ENCODE peak calls at places on chromosome 21, in four cellular contexts. A is endothelial cell, F is pancreas, R is transverse colon. D is an unnamed sample.

GRCh38 chr21:29078884-29079765 is 5.7 kb upstream of the CCT8 start:
- DNase-seq in A (no peak), F (no peak), R (no peak), D (no peak)

GRCh38 chr21:14858309-14858708 is 206.5 kb downstream of the NRIP1 start:
- DNase-seq in F (no peak), A (no peak), R (no peak), D (no peak)

GRCh38 chr21:31607791-31608190 is 51.7 kb upstream of the SOD1 start:
- DNase-seq in R (no peak), A (no peak), F (no peak), D (no peak)

GRCh38 chr21:39153373-39153772 is 29.9 kb downstream of the PSMG1 start:
- DNase-seq in R (no peak), A (no peak), F (no peak), D (no peak)

GRCh38 chr21:32119389-32119788 is 159.5 kb downstream of the MIS18A start:
- DNase-seq in A (no peak), R (no peak), F (no peak), D (no peak)

GRCh38 chr21:45313015-45313414 is 25.3 kb upstream of the POFUT2 start:
- DNase-seq in F (peak; percentile 22), A (no peak), R (no peak), D (no peak)

GRCh38 chr21:46125846-46126301 is 28.0 kb downstream of the COL6A2 start:
- DNase-seq in R (peak; percentile 6), A (no peak), F (peak; percentile 40), D (no peak)

GRCh38 chr21:46544003-46544402 is 60.9 kb downstream of the S100B start:
- DNase-seq in A (no peak), F (no peak), R (no peak), D (no peak)

GRCh38 chr21:28419811-28420210 is 572.9 kb downstream of the LTN1 start:
- DNase-seq in R (no peak), F (no peak), A (no peak), D (no peak)

GRCh38 chr21:40300300-40300699 is 433.1 kb downstream of the PCP4 start:
- DNase-seq in A (no peak), R (no peak), F (no peak), D (no peak)

GRCh38 chr21:30444204-30444603 is 4.1 kb downstream of the KRTAP15-1 start:
- DNase-seq in R (no peak), F (no peak), A (peak; percentile 40), D (no peak)

GRCh38 chr21:45404726-45405270 is at the start of gene COL18A1:
- DNase-seq in F (peak; percentile 81), R (peak; percentile 29), A (peak; percentile 71), D (peak; percentile 61)

GRCh38 chr21:19995253-19995652 is 1003.0 kb upstream of the NCAM2 start:
- DNase-seq in A (no peak), R (no peak), F (no peak), D (no peak)

GRCh38 chr21:15809818-15810217 is 80.0 kb downstream of the USP25 start:
- DNase-seq in R (no peak), F (no peak), A (no peak), D (no peak)

GRCh38 chr21:23402929-23403520 is 2204.3 kb downstream of the MRPL39 start:
- DNase-seq in F (no peak), A (no peak), R (no peak), D (no peak)

GRCh38 chr21:39518055-39518844 is 66.5 kb downstream of the SH3BGR start:
- DNase-seq in F (no peak), A (peak; percentile 64), R (peak; percentile 31), D (no peak)

GRCh38 chr21:33089439-33089838 is 19.5 kb downstream of the OLIG1 start:
- DNase-seq in F (no peak), R (no peak), A (no peak), D (no peak)

GRCh38 chr21:39660596-39660995 is 47.9 kb downstream of the B3GALT5 start:
- DNase-seq in A (peak; percentile 52), F (no peak), R (peak; percentile 66), D (peak; percentile 57)

GRCh38 chr21:14452842-14453241 is 69.9 kb upstream of the HSPA13 start:
- DNase-seq in A (no peak), R (no peak), F (no peak), D (no peak)

GRCh38 chr21:45309541-45310381 is 22.1 kb upstream of the POFUT2 start:
- DNase-seq in F (peak; percentile 54), A (no peak), R (no peak), D (no peak)

GRCh38 chr21:39537571-39537970 is 75.2 kb upstream of the B3GALT5 start:
- DNase-seq in F (no peak), A (no peak), R (no peak), D (no peak)

GRCh38 chr21:22791986-22792560 is 1793.9 kb downstream of the NCAM2 start:
- DNase-seq in F (no peak), A (peak; percentile 11), R (no peak), D (no peak)

GRCh38 chr21:15604424-15604823 is 125.4 kb upstream of the USP25 start:
- DNase-seq in A (no peak), F (no peak), R (no peak), D (no peak)

GRCh38 chr21:32386195-32386870 is 6.5 kb downstream of the URB1 start:
- DNase-seq in A (no peak), R (no peak), F (no peak), D (no peak)

GRCh38 chr21:43775795-43776430 is at the start of gene CSTB:
- DNase-seq in A (peak; percentile 68), R (peak; percentile 87), F (peak; percentile 91), D (peak; percentile 91)
- TF ChIP-seq CTCF in A (no peak), R (no peak), F (no peak), D (no peak)

DNA sequence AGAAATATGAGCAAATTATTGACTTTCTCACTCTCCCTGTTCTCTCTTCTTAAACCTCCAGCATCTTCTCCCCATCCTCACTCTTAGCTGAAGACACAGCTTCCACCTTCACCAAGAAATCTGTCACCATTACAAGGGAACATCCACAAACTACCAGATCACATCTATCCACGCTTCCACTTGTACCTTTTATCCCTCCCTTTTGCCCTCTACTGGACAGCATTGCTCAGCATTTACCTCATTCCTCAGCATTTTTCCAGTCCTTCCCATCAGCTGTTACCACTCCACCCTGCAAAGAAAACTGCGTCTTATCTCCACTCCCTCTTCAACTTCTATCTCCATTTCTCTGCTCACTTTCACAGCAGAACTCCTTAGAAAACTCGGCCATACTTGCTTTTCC is 42.6 kb downstream of the KCNJ6 start:
- DNase-seq in R (no peak), A (no peak), F (no peak), D (no peak)
- TF ChIP-seq CTCF in R (no peak), A (no peak), F (no peak), D (peak; percentile 14)

GRCh38 chr21:41678944-41679343 is 87.9 kb downstream of the RIPK4 start:
- DNase-seq in A (peak; percentile 71), F (peak; percentile 86), R (peak; percentile 96), D (peak; percentile 44)

GRCh38 chr21:41677671-41678015 is 89.2 kb downstream of the RIPK4 start:
- DNase-seq in A (no peak), F (no peak), R (no peak), D (no peak)

GRCh38 chr21:41680444-41681335 is 86.2 kb downstream of the RIPK4 start:
- DNase-seq in F (no peak), A (no peak), R (no peak), D (no peak)

GRCh38 chr21:41676198-41676597 is 90.7 kb downstream of the RIPK4 start:
- DNase-seq in R (no peak), F (no peak), A (no peak), D (no peak)

GRCh38 chr21:41678016-41678935 is 88.6 kb downstream of the RIPK4 start:
- DNase-seq in R (peak; percentile 80), A (no peak), F (no peak), D (peak; percentile 76)
- TF ChIP-seq CTCF in R (peak; percentile 38), A (no peak), F (no peak), D (peak; percentile 56)

GRCh38 chr21:18517905-18518566 is 114.5 kb upstream of the TMPRSS15 start:
- DNase-seq in F (no peak), A (no peak), R (no peak), D (no peak)

GRCh38 chr21:18524097-18524496 is 120.5 kb upstream of the TMPRSS15 start:
- DNase-seq in F (no peak), R (no peak), A (no peak), D (no peak)

GRCh38 chr21:18521204-18521603 is 117.6 kb upstream of the TMPRSS15 start:
- DNase-seq in R (no peak), A (no peak), F (no peak), D (no peak)

GRCh38 chr21:18522181-18522771 is 118.7 kb upstream of the TMPRSS15 start:
- DNase-seq in R (no peak), A (no peak), F (no peak), D (no peak)
- TF ChIP-seq CTCF in R (peak; percentile 24), A (no peak), F (no peak), D (peak; percentile 27)

GRCh38 chr21:34857874-34858273 is 189.1 kb downstream of the CLIC6 start:
- DNase-seq in R (no peak), A (no peak), F (no peak), D (no peak)
- TF ChIP-seq CTCF in R (no peak), A (peak; percentile 40), F (no peak), D (no peak)

DNA sequence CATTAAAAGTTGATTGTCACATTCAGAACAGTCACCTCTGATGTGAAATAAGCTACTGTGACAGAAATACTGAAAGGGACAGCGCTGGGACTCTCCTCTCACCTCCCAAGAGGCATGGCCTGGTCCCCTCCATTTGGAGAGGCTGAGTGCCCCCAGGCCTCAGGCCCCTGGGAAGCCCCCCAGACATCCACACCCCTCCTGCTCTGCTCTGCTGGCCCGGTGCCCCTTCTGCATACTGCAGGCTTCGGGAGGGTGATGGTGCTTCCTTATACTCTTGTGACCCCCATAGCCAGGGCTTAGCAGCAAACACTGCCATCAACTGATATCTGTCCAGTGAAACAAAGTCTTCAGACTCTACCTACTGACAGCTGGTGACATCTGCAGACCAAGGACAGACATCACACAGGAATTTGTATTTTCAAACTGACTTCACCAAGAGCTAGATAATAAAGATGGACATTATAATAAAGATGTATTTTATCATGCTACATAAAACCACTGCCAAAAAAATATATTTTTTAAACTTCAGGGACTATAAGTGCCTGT is 36.9 kb downstream of the C2CD2 start:
- DNase-seq in A (no peak), R (no peak), F (peak; percentile 22), D (no peak)
- TF ChIP-seq CTCF in A (no peak), R (no peak), F (no peak), D (no peak)

DNA sequence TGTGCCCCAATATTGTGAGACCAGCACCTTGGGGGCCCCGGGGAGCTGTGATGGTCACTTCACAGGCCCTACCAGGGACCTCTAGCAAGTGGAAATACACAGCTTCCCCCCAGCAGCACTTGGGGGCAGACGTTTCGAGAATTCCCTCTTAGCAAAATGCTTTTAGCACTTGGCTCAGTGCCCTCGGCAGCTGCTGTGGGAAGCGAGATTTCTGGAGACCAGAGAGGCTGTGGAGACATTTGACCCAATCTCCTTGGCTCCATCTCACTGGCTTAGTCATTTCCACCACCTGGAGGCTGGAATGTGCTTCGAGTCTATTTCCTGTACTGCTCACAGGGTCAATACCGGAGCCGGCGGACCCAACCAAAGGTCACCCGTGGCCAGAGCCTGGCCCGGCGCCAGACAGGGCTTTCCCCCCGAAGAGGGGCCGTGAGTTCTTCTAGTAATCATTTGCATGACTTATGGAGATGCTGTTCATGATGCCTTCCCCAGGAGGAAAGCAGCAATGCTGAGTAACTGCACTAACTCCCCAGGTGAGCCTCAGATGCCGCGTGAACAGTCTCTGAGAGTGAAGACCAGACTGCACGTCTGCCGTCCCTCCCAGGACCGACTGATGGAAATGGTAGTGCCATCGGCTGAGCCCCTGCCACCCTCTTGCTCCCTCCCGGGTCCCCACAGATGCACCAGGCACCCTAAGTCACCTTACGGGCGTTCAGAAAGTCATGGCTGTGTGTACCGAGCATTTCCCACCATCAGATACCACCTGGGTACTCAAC is 4.4 kb upstream of the C2CD2 start:
- DNase-seq in R (peak; percentile 61), F (peak; percentile 71), A (no peak), D (no peak)
- TF ChIP-seq CTCF in R (peak; percentile 24), F (no peak), A (no peak), D (peak; percentile 44)

D was measured in Peyer's patch.